ENCODE peak calls at places on chromosome 15, in eight cellular contexts. R, Z, N, D, U, I, Y and W are unnamed samples.

GRCh38 chr15:80608688-80609087 is 86.4 kb upstream of the ABHD17C start:
- DNase-seq in R (no peak), Z (no peak), N (no peak), D (no peak), U (no peak), I (no peak), Y (no peak), W (no peak)

GRCh38 chr15:77874071-77874470 is 203.4 kb downstream of the TBC1D2B start:
- DNase-seq in R (no peak), Z (no peak), N (no peak), D (no peak), U (no peak), I (no peak), Y (no peak), W (no peak)

GRCh38 chr15:76338555-76339301 is 2.2 kb downstream of the ISL2 start:
- DNase-seq in R (no peak), Z (no peak), N (peak), D (no peak), U (no peak), I (peak), Y (no peak), W (no peak)

GRCh38 chr15:68818671-68819450 is 1.8 kb downstream of the ANP32A start:
- DNase-seq in R (peak), Z (peak), N (peak), D (peak), U (no peak), I (peak), Y (peak), W (peak)

GRCh38 chr15:100988874-100989273 is 69.7 kb downstream of the LRRK1 start:
- DNase-seq in R (no peak), Z (no peak), N (no peak), D (no peak), U (no peak), I (no peak), Y (no peak), W (no peak)

GRCh38 chr15:63083541-63083940 is 38.1 kb upstream of the LACTB start:
- DNase-seq in R (no peak), Z (no peak), N (no peak), D (no peak), U (no peak), I (no peak), Y (no peak), W (no peak)

GRCh38 chr15:92383528-92384326 is 10.0 kb upstream of the ST8SIA2 start:
- DNase-seq in R (no peak), Z (no peak), N (peak), D (no peak), U (peak), I (peak), Y (peak), W (peak)

GRCh38 chr15:67824900-67825879 is at the start of gene SKOR1:
- DNase-seq in R (peak), Z (peak), N (no peak), D (peak), U (peak), I (peak), Y (no peak), W (peak)

GRCh38 chr15:70690012-70690411 is 73.3 kb downstream of the UACA start:
- DNase-seq in R (no peak), Z (no peak), N (no peak), D (no peak), U (no peak), I (no peak), Y (no peak), W (no peak)

GRCh38 chr15:97902140-97902780 is 58.2 kb upstream of the ARRDC4 start:
- DNase-seq in R (no peak), Z (no peak), N (no peak), D (no peak), U (no peak), I (no peak), Y (no peak), W (peak)

GRCh38 chr15:63046927-63047760 is 4.6 kb downstream of the TPM1 start:
- DNase-seq in R (no peak), Z (no peak), N (no peak), D (peak), U (no peak), I (peak), Y (no peak), W (no peak)

GRCh38 chr15:88621789-88622604 is 857 bp downstream of the AEN start:
- DNase-seq in R (no peak), Z (no peak), N (peak), D (peak), U (peak), I (peak), Y (peak), W (peak)

GRCh38 chr15:41521614-41522013 is 8.0 kb upstream of the LTK start:
- DNase-seq in R (no peak), Z (no peak), N (no peak), D (no peak), U (no peak), I (no peak), Y (no peak), W (no peak)

GRCh38 chr15:70271422-70272088 is 173.8 kb upstream of the TLE3 start:
- DNase-seq in R (no peak), Z (no peak), N (peak), D (peak), U (peak), I (no peak), Y (no peak), W (peak)

GRCh38 chr15:99651023-99651807 is 82.0 kb downstream of the LYSMD4 start:
- DNase-seq in R (no peak), Z (no peak), N (no peak), D (peak), U (peak), I (no peak), Y (no peak), W (peak)

GRCh38 chr15:38705421-38706219 is 141.0 kb upstream of the RASGRP1 start:
- DNase-seq in R (no peak), Z (no peak), N (no peak), D (no peak), U (no peak), I (no peak), Y (no peak), W (no peak)

GRCh38 chr15:83581381-83581780 is 72.5 kb upstream of the ADAMTSL3 start:
- DNase-seq in R (no peak), Z (no peak), N (peak), D (no peak), U (no peak), I (no peak), Y (no peak), W (no peak)

GRCh38 chr15:76174654-76175053 is 114.9 kb downstream of the TMEM266 start:
- DNase-seq in R (no peak), Z (no peak), N (no peak), D (no peak), U (no peak), I (no peak), Y (no peak), W (no peak)

GRCh38 chr15:51200791-51201190 is 106.1 kb upstream of the TNFAIP8L3 start:
- DNase-seq in R (no peak), Z (no peak), N (no peak), D (no peak), U (no peak), I (no peak), Y (no peak), W (peak)

GRCh38 chr15:27353837-27354236 is 382.9 kb downstream of the GABRG3 start:
- DNase-seq in R (no peak), Z (no peak), N (no peak), D (peak), U (no peak), I (no peak), Y (no peak), W (peak)

GRCh38 chr15:63973212-63974009 is 72.9 kb downstream of the DAPK2 start:
- DNase-seq in R (no peak), Z (no peak), N (no peak), D (peak), U (peak), I (no peak), Y (peak), W (peak)

GRCh38 chr15:67850995-67851535 is 11.2 kb upstream of the RNU6-1 start:
- DNase-seq in R (no peak), Z (no peak), N (peak), D (no peak), U (no peak), I (no peak), Y (no peak), W (peak)

GRCh38 chr15:93570571-93570970 is 481.6 kb upstream of the RGMA start:
- DNase-seq in R (no peak), Z (no peak), N (no peak), D (no peak), U (no peak), I (no peak), Y (no peak), W (no peak)

GRCh38 chr15:31102049-31102321 is 460 bp upstream of the TRPM1 start:
- DNase-seq in R (no peak), Z (no peak), N (no peak), D (no peak), U (no peak), I (peak), Y (no peak), W (no peak)

GRCh38 chr15:73593278-73594074 is 39.7 kb downstream of the NPTN start:
- DNase-seq in R (no peak), Z (no peak), N (no peak), D (peak), U (peak), I (no peak), Y (no peak), W (no peak)

GRCh38 chr15:46872591-46872990 is 844.7 kb upstream of the SEMA6D start:
- DNase-seq in R (no peak), Z (no peak), N (no peak), D (no peak), U (no peak), I (no peak), Y (no peak), W (no peak)

GRCh38 chr15:59303641-59304433 is 68.8 kb downstream of the MYO1E start:
- DNase-seq in R (no peak), Z (no peak), N (no peak), D (peak), U (peak), I (no peak), Y (no peak), W (peak)

GRCh38 chr15:36951747-36952247 is 148.6 kb downstream of the MEIS2 start:
- DNase-seq in R (no peak), Z (no peak), N (no peak), D (peak), U (no peak), I (no peak), Y (no peak), W (peak)

GRCh38 chr15:36948982-36949381 is 151.4 kb downstream of the MEIS2 start:
- DNase-seq in R (no peak), Z (no peak), N (no peak), D (no peak), U (no peak), I (no peak), Y (no peak), W (no peak)

GRCh38 chr15:36947035-36947719 is 153.2 kb downstream of the MEIS2 start:
- DNase-seq in R (no peak), Z (no peak), N (no peak), D (no peak), U (no peak), I (no peak), Y (no peak), W (no peak)

GRCh38 chr15:36953346-36953745 is 147.0 kb downstream of the MEIS2 start:
- DNase-seq in R (no peak), Z (no peak), N (no peak), D (peak), U (no peak), I (no peak), Y (no peak), W (peak)

DNA sequence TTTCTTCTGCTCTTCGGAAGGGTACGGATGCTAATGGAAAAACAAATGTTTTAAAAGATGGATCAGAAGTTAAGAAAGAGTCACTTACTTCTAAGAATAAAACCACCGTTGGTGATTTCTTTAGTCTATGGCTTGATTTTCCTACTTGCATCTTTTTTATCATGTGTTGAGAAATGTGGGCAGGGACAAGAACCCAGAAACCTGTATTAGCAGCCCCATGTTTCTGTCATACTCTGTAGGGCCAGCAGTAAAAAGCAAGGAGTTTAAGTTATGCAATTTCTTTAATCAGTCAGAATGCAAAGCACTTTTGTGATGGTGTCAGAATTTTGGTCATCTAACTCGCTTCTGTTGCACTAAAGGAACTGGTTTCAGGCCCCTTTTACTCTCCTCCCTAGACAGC is 150.0 kb downstream of the MEIS2 start:
- DNase-seq in R (no peak), Z (no peak), N (no peak), D (no peak), U (no peak), I (no peak), Y (no peak), W (no peak)
- TF ChIP-seq CTCF in R (no peak), Z (no peak), N (no peak), D (no peak), U (no peak), I (no peak), Y (no peak), W (no peak)

DNA sequence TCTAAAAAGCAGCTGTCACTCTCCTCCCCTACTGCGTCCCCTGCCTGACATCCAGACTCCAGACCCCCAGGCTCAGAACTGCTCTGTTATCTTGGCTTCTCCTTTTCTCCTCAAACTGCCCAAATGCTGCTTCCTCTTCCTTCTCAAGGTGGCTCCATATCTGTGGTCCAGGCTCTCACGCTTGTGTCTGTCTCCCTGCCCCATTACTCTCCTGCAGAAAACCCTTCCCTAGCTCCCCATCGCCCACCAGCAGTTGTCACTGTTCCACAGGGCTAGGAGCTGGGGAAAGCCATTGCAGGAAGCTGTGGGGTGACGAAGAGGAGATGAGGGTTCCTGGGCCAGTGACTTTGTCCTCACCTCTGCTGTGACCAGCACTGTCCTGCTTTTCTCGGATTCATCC is 30.7 kb upstream of the CGNL1 start:
- DNase-seq in R (no peak), Z (no peak), N (peak), D (no peak), U (no peak), I (no peak), Y (no peak), W (no peak)
- TF ChIP-seq CTCF in R (no peak), Z (no peak), N (no peak), D (peak), U (peak), I (no peak), Y (no peak), W (no peak)

DNA sequence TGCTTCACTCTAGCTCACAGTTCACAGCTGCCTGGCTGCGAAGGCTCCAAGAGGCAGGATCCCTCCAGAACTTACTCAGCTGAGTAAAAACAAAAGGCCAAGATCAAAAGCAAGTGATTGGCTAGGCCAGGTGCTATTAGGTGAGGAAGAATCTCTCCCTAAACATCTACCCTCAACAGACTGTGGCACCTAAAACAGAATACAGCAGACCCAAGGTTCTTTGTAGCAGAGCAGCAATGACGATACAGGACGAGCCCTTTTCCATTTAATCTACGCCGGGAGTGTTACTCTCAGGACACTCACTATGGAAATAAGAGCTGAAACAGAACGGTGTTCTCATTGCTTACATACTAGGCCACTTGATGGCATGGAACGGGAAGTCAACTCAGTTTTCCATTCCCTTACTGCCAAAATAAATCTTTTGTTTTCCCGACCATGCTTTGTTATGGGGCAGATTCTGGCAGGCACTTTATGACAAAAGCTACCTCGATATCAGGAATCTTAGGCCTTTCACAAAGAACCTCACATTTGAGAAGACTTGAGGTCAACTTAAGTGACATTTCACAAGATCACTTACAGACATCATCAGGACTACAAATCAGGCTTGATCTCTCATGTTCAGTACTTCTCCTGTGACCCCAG is 830 bp downstream of the ICE2 start:
- DNase-seq in R (no peak), Z (no peak), N (peak), D (peak), U (peak), I (peak), Y (peak), W (peak)
- TF ChIP-seq CTCF in R (no peak), Z (no peak), N (no peak), D (no peak), U (no peak), I (no peak), Y (no peak), W (no peak)

GRCh38 chr15:85335193-85335939 is 45.0 kb upstream of the AKAP13 start:
- DNase-seq in R (no peak), Z (no peak), N (no peak), D (no peak), U (no peak), I (no peak), Y (peak), W (no peak)
- TF ChIP-seq CTCF in R (no peak), Z (no peak), N (no peak), D (peak), U (peak), I (no peak), Y (no peak), W (no peak)